ENCODE peak calls at places on chromosome 18, in eight cellular contexts. P, R, G, I, M, Q, Z and N are unnamed samples.
A peak's percentile ranks its signal among the peaks of the same experiment; 100 is the strongest.

GRCh38 chr18:26406294-26406693 is 142.1 kb downstream of the KCTD1 start:
- DNase-seq in P (no peak), R (no peak), G (no peak), I (no peak), M (no peak), Q (no peak), Z (no peak), N (no peak)

GRCh38 chr18:15198116-15198389 is 450.1 kb downstream of the ANKRD30B start:
- DNase-seq in P (no peak), R (no peak), G (no peak), I (no peak), M (no peak), Q (no peak), Z (no peak), N (no peak)

GRCh38 chr18:35122586-35123224 is 81.5 kb downstream of the MAPRE2 start:
- DNase-seq in P (no peak), R (peak; percentile 50), G (no peak), I (no peak), M (no peak), Q (peak; percentile 66), Z (no peak), N (peak; percentile 55)

GRCh38 chr18:68181956-68182355 is 533.0 kb downstream of the TMX3 start:
- DNase-seq in P (no peak), R (no peak), G (peak; percentile 22), I (no peak), M (no peak), Q (no peak), Z (no peak), N (no peak)

GRCh38 chr18:26511339-26512071 is 36.8 kb downstream of the KCTD1 start:
- DNase-seq in P (no peak), R (no peak), G (no peak), I (no peak), M (peak; percentile 37), Q (no peak), Z (no peak), N (no peak)

GRCh38 chr18:60978338-60978737 is 354.9 kb upstream of the CDH20 start:
- DNase-seq in P (no peak), R (no peak), G (peak; percentile 38), I (no peak), M (no peak), Q (no peak), Z (peak; percentile 7), N (no peak)

GRCh38 chr18:57428221-57429150 is 6.7 kb upstream of the ONECUT2 start:
- DNase-seq in P (no peak), R (no peak), G (no peak), I (no peak), M (no peak), Q (peak; percentile 68), Z (no peak), N (peak; percentile 19)

GRCh38 chr18:23053756-23054457 is 81.4 kb upstream of the CABLES1 start:
- DNase-seq in P (peak; percentile 50), R (no peak), G (peak; percentile 72), I (no peak), M (peak; percentile 80), Q (peak; percentile 78), Z (no peak), N (no peak)

GRCh38 chr18:36352384-36352783 is 54.9 kb downstream of the FHOD3 start:
- DNase-seq in P (no peak), R (no peak), G (peak; percentile 95), I (no peak), M (no peak), Q (no peak), Z (no peak), N (no peak)

GRCh38 chr18:44803019-44803650 is 122.4 kb downstream of the SETBP1 start:
- DNase-seq in P (peak; percentile 15), R (no peak), G (peak; percentile 53), I (no peak), M (no peak), Q (no peak), Z (no peak), N (no peak)
- H3K4me3 ChIP-seq in P (no peak overlapping the region), R (no peak overlapping the region), G (no peak overlapping the region), I (no peak overlapping the region), M (no peak overlapping the region), Q (no peak overlapping the region), Z (no peak overlapping the region), N (no peak overlapping the region)

GRCh38 chr18:9916067-9916684 is 2.4 kb downstream of the VAPA start:
- DNase-seq in P (no peak), R (no peak), G (peak; percentile 25), I (no peak), M (no peak), Q (peak; percentile 23), Z (no peak), N (no peak)
- H4K20me1 ChIP-seq in P (peaks cover 65% of the 10 kb centered on the region), R (peaks cover 65% of the 10 kb centered on the region), G (peaks cover 67% of the 10 kb centered on the region), I (peaks cover 61% of the 10 kb centered on the region), M (peaks cover 62% of the 10 kb centered on the region), Q (peaks cover 66% of the 10 kb centered on the region), Z (peaks cover 33% of the 10 kb centered on the region), N (peaks cover 63% of the 10 kb centered on the region)

GRCh38 chr18:44130365-44130942 is 550.2 kb upstream of the SETBP1 start:
- DNase-seq in P (peak; percentile 10), R (peak; percentile 53), G (peak; percentile 3), I (peak; percentile 31), M (no peak), Q (peak; percentile 75), Z (no peak), N (peak; percentile 78)
- H3K4me3 ChIP-seq in P (no peak overlapping the region), R (no peak overlapping the region), G (no peak overlapping the region), I (no peak overlapping the region), M (no peak overlapping the region), Q (no peak overlapping the region), Z (no peak overlapping the region), N (no peak overlapping the region)

DNA sequence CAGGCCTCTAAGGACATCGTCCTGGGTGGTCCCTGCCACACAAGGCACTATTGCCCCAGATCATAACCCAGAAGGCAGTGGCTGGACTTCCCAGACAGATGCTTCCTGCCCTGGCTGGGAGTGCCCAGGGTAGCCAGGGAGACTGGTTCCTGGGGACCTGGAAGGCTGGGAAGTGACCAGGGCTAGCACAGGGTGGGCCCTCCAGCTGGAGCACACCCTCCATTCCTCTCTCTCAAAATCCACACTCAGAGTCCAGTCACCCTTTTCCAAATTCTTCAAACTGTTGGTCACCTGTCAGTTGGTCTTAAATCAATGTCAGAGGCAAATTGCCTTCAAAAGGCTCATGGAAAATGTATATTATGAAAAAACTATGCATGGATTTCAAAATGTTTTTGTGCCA is 11.6 kb upstream of the TUBB6 start:
- DNase-seq in P (no peak), R (no peak), G (no peak), I (no peak), M (no peak), Q (no peak), Z (no peak), N (no peak)
- H4K20me1 ChIP-seq in P (no peaks in the 10 kb centered on the region), R (no peaks in the 10 kb centered on the region), G (no peaks in the 10 kb centered on the region), I (no peaks in the 10 kb centered on the region), M (no peaks in the 10 kb centered on the region), Q (no peaks in the 10 kb centered on the region), Z (no peaks in the 10 kb centered on the region), N (no peaks in the 10 kb centered on the region)

GRCh38 chr18:3350566-3351527 is 88.9 kb downstream of the MYL12B start:
- DNase-seq in P (no peak), R (no peak), G (peak; percentile 23), I (no peak), M (peak; percentile 89), Q (no peak), Z (peak; percentile 77), N (no peak)
- H3K4me3 ChIP-seq in P (no peak overlapping the region), R (no peak overlapping the region), G (no peak overlapping the region), I (no peak overlapping the region), M (no peak overlapping the region), Q (no peak overlapping the region), Z (no peak overlapping the region), N (no peak overlapping the region)

GRCh38 chr18:54218299-54218698 is 6.2 kb downstream of the MBD2 start:
- DNase-seq in P (no peak), R (no peak), G (no peak), I (peak; percentile 29), M (no peak), Q (no peak), Z (no peak), N (peak; percentile 54)

GRCh38 chr18:54224379-54225014 is at the start of gene MBD2:
- DNase-seq in P (peak; percentile 93), R (peak; percentile 96), G (peak; percentile 93), I (peak; percentile 94), M (peak; percentile 83), Q (peak; percentile 99), Z (peak; percentile 60), N (peak; percentile 98)

GRCh38 chr18:54220406-54220805 is 4.1 kb downstream of the MBD2 start:
- DNase-seq in P (no peak), R (no peak), G (no peak), I (peak; percentile 60), M (no peak), Q (no peak), Z (no peak), N (peak; percentile 95)

GRCh38 chr18:54223568-54224241 is 764 bp downstream of the MBD2 start:
- DNase-seq in P (no peak), R (peak; percentile 41), G (peak; percentile 92), I (peak; percentile 48), M (peak; percentile 77), Q (peak; percentile 47), Z (peak; percentile 53), N (peak; percentile 84)

DNA sequence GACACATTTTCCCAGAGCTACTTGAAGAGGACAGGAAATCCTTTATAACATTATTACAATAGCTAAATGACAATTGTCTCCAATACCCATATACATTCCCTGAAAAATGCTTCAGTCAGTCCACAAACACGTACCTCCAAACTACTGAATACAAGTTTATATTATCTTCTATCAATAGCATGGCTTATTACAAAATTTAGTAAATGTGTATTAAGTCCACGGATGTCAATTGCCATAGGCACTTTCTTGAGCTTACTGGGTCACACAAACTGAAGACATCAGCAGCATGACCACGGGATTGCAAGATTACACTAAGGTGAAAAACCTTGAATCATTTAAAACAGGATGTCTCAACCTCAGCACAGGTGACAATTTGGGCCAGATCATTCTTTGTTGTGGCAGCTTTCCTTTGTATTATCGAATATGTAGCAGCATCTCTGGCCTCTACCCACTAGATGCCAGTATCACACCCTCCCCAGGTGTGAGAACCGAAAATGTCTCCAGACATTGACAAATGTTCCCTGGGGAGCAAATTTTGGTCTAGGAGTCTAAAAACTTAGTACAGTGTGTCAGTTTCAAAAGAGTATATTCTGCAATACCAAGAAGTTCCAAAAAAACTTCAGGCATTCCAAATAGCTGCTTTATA is 1.4 kb downstream of the MBD2 start:
- DNase-seq in P (peak; percentile 25), R (peak; percentile 49), G (no peak), I (peak; percentile 82), M (no peak), Q (peak; percentile 16), Z (no peak), N (peak; percentile 93)
- H4K20me1 ChIP-seq in P (peaks cover 15% of the 10 kb centered on the region), R (peaks cover 42% of the 10 kb centered on the region), G (peaks cover 50% of the 10 kb centered on the region), I (no peaks in the 10 kb centered on the region), M (peaks cover 53% of the 10 kb centered on the region), Q (peaks cover 40% of the 10 kb centered on the region), Z (peaks cover 20% of the 10 kb centered on the region), N (peaks cover 7% of the 10 kb centered on the region)

DNA sequence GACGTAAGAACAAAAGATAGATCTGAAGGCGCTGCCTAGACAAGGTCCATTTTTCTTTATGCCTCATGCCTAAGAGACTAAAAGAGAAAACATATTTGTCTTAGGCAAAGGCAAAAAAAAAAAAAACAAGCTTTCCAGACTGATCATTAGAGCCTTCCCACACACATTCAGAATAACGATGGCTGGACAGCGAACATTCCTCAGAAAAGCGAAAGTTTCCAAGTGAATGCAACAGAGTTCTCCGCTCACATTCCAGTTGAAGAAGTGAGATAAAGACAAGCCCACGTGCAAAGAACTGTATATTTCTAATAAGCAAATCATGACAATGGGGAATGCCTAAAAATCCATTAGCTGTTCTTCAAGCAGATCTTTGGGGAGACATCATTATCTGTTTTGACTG is 347.9 kb downstream of the METTL4 start:
- DNase-seq in P (no peak), R (no peak), G (no peak), I (no peak), M (no peak), Q (peak; percentile 42), Z (no peak), N (no peak)
- H3K4me3 ChIP-seq in P (no peak overlapping the region), R (no peak overlapping the region), G (no peak overlapping the region), I (no peak overlapping the region), M (no peak overlapping the region), Q (no peak overlapping the region), Z (no peak overlapping the region), N (no peak overlapping the region)